ENCODE peak calls at places on chromosomes 7 and 10, in five cellular contexts. One of them, this sample, is unnamed.

GRCh38 chr10:5079836-5080235 is 14.4 kb upstream of the AKR1C3 start:
- DNase-seq in iPS DF 6.9: no peak
- DNase-seq in lower lobe of right lung: no peak
- DNase-seq in Caco-2: no peak
- DNase-seq in fibroblast of lung: no peak
- DNase-seq in this sample: no peak

GRCh38 chr10:5971315-5971832 is 6.0 kb downstream of the IL15RA start:
- DNase-seq in Caco-2: no peak
- DNase-seq in lower lobe of right lung: peak; percentile 47
- DNase-seq in iPS DF 6.9: no peak
- DNase-seq in fibroblast of lung: peak; percentile 31
- DNase-seq in this sample: no peak

GRCh38 chr10:91596821-91597396 is 36.0 kb downstream of the PPP1R3C start:
- DNase-seq in fibroblast of lung: peak; percentile 89
- DNase-seq in iPS DF 6.9: no peak
- DNase-seq in lower lobe of right lung: no peak
- DNase-seq in Caco-2: no peak
- DNase-seq in this sample: no peak

GRCh38 chr7:102279537-102280400 is 6.9 kb upstream of the SH2B2 start:
- DNase-seq in fibroblast of lung: peak; percentile 54
- DNase-seq in iPS DF 6.9: no peak
- DNase-seq in Caco-2: peak; percentile 79
- DNase-seq in lower lobe of right lung: no peak
- DNase-seq in this sample: peak; percentile 84

GRCh38 chr10:25297466-25297865 is 122.7 kb downstream of the GPR158 start:
- DNase-seq in Caco-2: no peak
- DNase-seq in lower lobe of right lung: no peak
- DNase-seq in fibroblast of lung: no peak
- DNase-seq in iPS DF 6.9: no peak
- DNase-seq in this sample: no peak

GRCh38 chr7:2631924-2632716 is at the start of gene TTYH3:
- DNase-seq in lower lobe of right lung: peak; percentile 71
- DNase-seq in fibroblast of lung: no peak
- DNase-seq in Caco-2: no peak
- DNase-seq in iPS DF 6.9: no peak
- DNase-seq in this sample: no peak

GRCh38 chr10:65377687-65378086 is 1548.1 kb upstream of the LRRTM3 start:
- DNase-seq in iPS DF 6.9: no peak
- DNase-seq in Caco-2: peak; percentile 12
- DNase-seq in fibroblast of lung: no peak
- DNase-seq in lower lobe of right lung: no peak
- DNase-seq in this sample: no peak

GRCh38 chr10:108852211-108852610 is 1071.1 kb downstream of the XPNPEP1 start:
- DNase-seq in iPS DF 6.9: no peak
- DNase-seq in Caco-2: no peak
- DNase-seq in fibroblast of lung: no peak
- DNase-seq in lower lobe of right lung: no peak
- DNase-seq in this sample: no peak

GRCh38 chr10:50929670-50930069 is 44.2 kb upstream of the A1CF start:
- DNase-seq in iPS DF 6.9: no peak
- DNase-seq in Caco-2: no peak
- DNase-seq in fibroblast of lung: no peak
- DNase-seq in lower lobe of right lung: no peak
- DNase-seq in this sample: no peak

GRCh38 chr10:103127241-103127640 is 65.8 kb downstream of the NT5C2 start:
- DNase-seq in fibroblast of lung: no peak
- DNase-seq in lower lobe of right lung: no peak
- DNase-seq in iPS DF 6.9: no peak
- DNase-seq in Caco-2: no peak
- DNase-seq in this sample: no peak

GRCh38 chr7:45185028-45185863 is 27.7 kb downstream of the RAMP3 start:
- DNase-seq in Caco-2: no peak
- DNase-seq in lower lobe of right lung: peak; percentile 20
- DNase-seq in fibroblast of lung: no peak
- DNase-seq in iPS DF 6.9: no peak
- DNase-seq in this sample: peak; percentile 5

GRCh38 chr10:56623064-56623463 is 262.0 kb upstream of the ZWINT start:
- DNase-seq in fibroblast of lung: no peak
- DNase-seq in lower lobe of right lung: no peak
- DNase-seq in iPS DF 6.9: no peak
- DNase-seq in Caco-2: no peak
- DNase-seq in this sample: no peak

GRCh38 chr7:46685051-46685450 is 764.0 kb upstream of the IGFBP3 start:
- DNase-seq in lower lobe of right lung: no peak
- DNase-seq in iPS DF 6.9: no peak
- DNase-seq in Caco-2: no peak
- DNase-seq in fibroblast of lung: no peak
- DNase-seq in this sample: no peak

GRCh38 chr7:98133621-98134266 is 27.1 kb downstream of the LMTK2 start:
- DNase-seq in iPS DF 6.9: no peak
- DNase-seq in Caco-2: no peak
- DNase-seq in fibroblast of lung: peak; percentile 8
- DNase-seq in lower lobe of right lung: no peak
- DNase-seq in this sample: no peak

GRCh38 chr7:33128631-33128989 is 754 bp upstream of the BBS9 start:
- DNase-seq in fibroblast of lung: no peak
- DNase-seq in iPS DF 6.9: no peak
- DNase-seq in lower lobe of right lung: no peak
- DNase-seq in Caco-2: no peak
- DNase-seq in this sample: no peak

GRCh38 chr10:79929409-79929904 is 19.4 kb downstream of the SFTPD start:
- DNase-seq in iPS DF 6.9: peak; percentile 79
- DNase-seq in lower lobe of right lung: peak; percentile 87
- DNase-seq in Caco-2: peak; percentile 73
- DNase-seq in fibroblast of lung: peak; percentile 68
- DNase-seq in this sample: peak; percentile 78

GRCh38 chr7:26653430-26653911 is 210.9 kb downstream of the SKAP2 start:
- DNase-seq in lower lobe of right lung: no peak
- DNase-seq in fibroblast of lung: no peak
- DNase-seq in Caco-2: no peak
- DNase-seq in iPS DF 6.9: no peak
- DNase-seq in this sample: no peak

GRCh38 chr10:118955531-118956252 is 73.8 kb upstream of the NANOS1 start:
- DNase-seq in iPS DF 6.9: no peak
- DNase-seq in lower lobe of right lung: no peak
- DNase-seq in fibroblast of lung: no peak
- DNase-seq in Caco-2: no peak
- DNase-seq in this sample: no peak

GRCh38 chr10:50648089-50648934 is 24.6 kb upstream of the SGMS1 start:
- DNase-seq in iPS DF 6.9: no peak
- DNase-seq in fibroblast of lung: no peak
- DNase-seq in Caco-2: no peak
- DNase-seq in lower lobe of right lung: no peak
- DNase-seq in this sample: no peak

GRCh38 chr10:60006046-60006445 is 99.7 kb upstream of the CCDC6 start:
- DNase-seq in lower lobe of right lung: no peak
- DNase-seq in fibroblast of lung: no peak
- DNase-seq in Caco-2: no peak
- DNase-seq in iPS DF 6.9: no peak
- DNase-seq in this sample: no peak

GRCh38 chr10:130300608-130301025 is 164.4 kb downstream of the GLRX3 start:
- DNase-seq in fibroblast of lung: peak; percentile 61
- DNase-seq in iPS DF 6.9: no peak
- DNase-seq in lower lobe of right lung: peak; percentile 73
- DNase-seq in Caco-2: no peak
- DNase-seq in this sample: peak; percentile 34

GRCh38 chr10:120424198-120424464 is 32.9 kb upstream of the PLPP4 start:
- DNase-seq in fibroblast of lung: no peak
- DNase-seq in Caco-2: no peak
- DNase-seq in iPS DF 6.9: no peak
- DNase-seq in lower lobe of right lung: no peak
- DNase-seq in this sample: no peak

GRCh38 chr10:93872776-93873175 is 21.0 kb upstream of the SLC35G1 start:
- DNase-seq in Caco-2: no peak
- DNase-seq in fibroblast of lung: peak; percentile 9
- DNase-seq in lower lobe of right lung: no peak
- DNase-seq in iPS DF 6.9: no peak
- DNase-seq in this sample: no peak

GRCh38 chr7:101172005-101172853 is 6.9 kb upstream of the VGF start:
- DNase-seq in Caco-2: no peak
- DNase-seq in fibroblast of lung: no peak
- DNase-seq in iPS DF 6.9: no peak
- DNase-seq in lower lobe of right lung: no peak
- DNase-seq in this sample: no peak

GRCh38 chr10:10914129-10914528 is 103.5 kb upstream of the CELF2 start:
- DNase-seq in fibroblast of lung: peak; percentile 23
- DNase-seq in lower lobe of right lung: no peak
- DNase-seq in Caco-2: no peak
- DNase-seq in iPS DF 6.9: no peak
- DNase-seq in this sample: no peak

GRCh38 chr7:26853788-26854393 is 10.5 kb downstream of the SKAP2 start:
- DNase-seq in fibroblast of lung: peak; percentile 87
- DNase-seq in Caco-2: peak; percentile 45
- DNase-seq in lower lobe of right lung: no peak
- DNase-seq in iPS DF 6.9: no peak
- DNase-seq in this sample: no peak

GRCh38 chr7:47721670-47722069 is 139.8 kb upstream of the TNS3 start:
- DNase-seq in iPS DF 6.9: no peak
- DNase-seq in lower lobe of right lung: no peak
- DNase-seq in fibroblast of lung: no peak
- DNase-seq in Caco-2: peak; percentile 21
- DNase-seq in this sample: no peak

GRCh38 chr7:82839063-82839462 is 323.6 kb downstream of the PCLO start:
- DNase-seq in lower lobe of right lung: no peak
- DNase-seq in iPS DF 6.9: no peak
- DNase-seq in Caco-2: no peak
- DNase-seq in fibroblast of lung: no peak
- DNase-seq in this sample: no peak

GRCh38 chr7:47217086-47217485 is 364.8 kb downstream of the TNS3 start:
- DNase-seq in fibroblast of lung: no peak
- DNase-seq in iPS DF 6.9: no peak
- DNase-seq in lower lobe of right lung: no peak
- DNase-seq in Caco-2: no peak
- DNase-seq in this sample: no peak

GRCh38 chr7:130988443-130988842 is 254.4 kb upstream of the KLF14 start:
- DNase-seq in iPS DF 6.9: no peak
- DNase-seq in Caco-2: no peak
- DNase-seq in lower lobe of right lung: no peak
- DNase-seq in fibroblast of lung: no peak
- DNase-seq in this sample: no peak

GRCh38 chr10:3471497-3471896 is 298.9 kb upstream of the PITRM1 start:
- DNase-seq in lower lobe of right lung: no peak
- DNase-seq in Caco-2: no peak
- DNase-seq in fibroblast of lung: no peak
- DNase-seq in iPS DF 6.9: no peak
- DNase-seq in this sample: no peak

GRCh38 chr10:3470191-3470590 is 297.6 kb upstream of the PITRM1 start:
- DNase-seq in Caco-2: no peak
- DNase-seq in fibroblast of lung: no peak
- DNase-seq in lower lobe of right lung: no peak
- DNase-seq in iPS DF 6.9: no peak
- DNase-seq in this sample: no peak

GRCh38 chr10:3468919-3469638 is 296.5 kb upstream of the PITRM1 start:
- DNase-seq in lower lobe of right lung: peak; percentile 67
- DNase-seq in fibroblast of lung: peak; percentile 99
- DNase-seq in Caco-2: peak; percentile 56
- DNase-seq in iPS DF 6.9: no peak
- DNase-seq in this sample: peak; percentile 76

GRCh38 chr10:3467052-3467906 is 294.7 kb upstream of the PITRM1 start:
- DNase-seq in iPS DF 6.9: no peak
- DNase-seq in lower lobe of right lung: peak; percentile 82
- DNase-seq in Caco-2: no peak
- DNase-seq in fibroblast of lung: peak; percentile 96
- DNase-seq in this sample: peak; percentile 85

GRCh38 chr10:3469639-3470020 is 297.0 kb upstream of the PITRM1 start:
- DNase-seq in iPS DF 6.9: no peak
- DNase-seq in Caco-2: no peak
- DNase-seq in fibroblast of lung: no peak
- DNase-seq in lower lobe of right lung: no peak
- DNase-seq in this sample: no peak
- H3K4me1 ChIP-seq in iPS DF 6.9: no peaks in the 10 kb centered on the region
- H3K4me1 ChIP-seq in Caco-2: peaks cover 27% of the 10 kb centered on the region
- H3K4me1 ChIP-seq in fibroblast of lung: peaks cover 28% of the 10 kb centered on the region
- H3K4me1 ChIP-seq in lower lobe of right lung: peaks cover 71% of the 10 kb centered on the region
- H3K4me1 ChIP-seq in this sample: peaks cover 42% of the 10 kb centered on the region

GRCh38 chr7:111735661-111736323 is 173.5 kb upstream of the IMMP2L start:
- DNase-seq in fibroblast of lung: peak; percentile 84
- DNase-seq in lower lobe of right lung: no peak
- DNase-seq in Caco-2: peak; percentile 72
- DNase-seq in iPS DF 6.9: no peak
- DNase-seq in this sample: no peak
- H3K9me3 ChIP-seq in fibroblast of lung: no peaks in the 10 kb centered on the region
- H3K9me3 ChIP-seq in lower lobe of right lung: no peaks in the 10 kb centered on the region
- H3K9me3 ChIP-seq in Caco-2: no peaks in the 10 kb centered on the region
- H3K9me3 ChIP-seq in iPS DF 6.9: no peaks in the 10 kb centered on the region
- H3K9me3 ChIP-seq in this sample: no peaks in the 10 kb centered on the region

GRCh38 chr10:77417806-77418205 is 219.8 kb downstream of the KCNMA1 start:
- DNase-seq in Caco-2: no peak
- DNase-seq in lower lobe of right lung: no peak
- DNase-seq in fibroblast of lung: no peak
- DNase-seq in iPS DF 6.9: no peak
- DNase-seq in this sample: no peak

GRCh38 chr10:77417359-77417758 is 220.2 kb downstream of the KCNMA1 start:
- DNase-seq in Caco-2: no peak
- DNase-seq in fibroblast of lung: no peak
- DNase-seq in lower lobe of right lung: no peak
- DNase-seq in iPS DF 6.9: no peak
- DNase-seq in this sample: no peak

GRCh38 chr10:77418211-77418640 is 219.4 kb downstream of the KCNMA1 start:
- DNase-seq in fibroblast of lung: no peak
- DNase-seq in Caco-2: no peak
- DNase-seq in iPS DF 6.9: no peak
- DNase-seq in lower lobe of right lung: no peak
- DNase-seq in this sample: no peak

GRCh38 chr10:77415311-77415960 is 222.2 kb downstream of the KCNMA1 start:
- DNase-seq in fibroblast of lung: no peak
- DNase-seq in Caco-2: no peak
- DNase-seq in lower lobe of right lung: no peak
- DNase-seq in iPS DF 6.9: no peak
- DNase-seq in this sample: no peak

GRCh38 chr10:77416327-77417135 is 221.1 kb downstream of the KCNMA1 start:
- DNase-seq in fibroblast of lung: peak; percentile 74
- DNase-seq in iPS DF 6.9: no peak
- DNase-seq in Caco-2: peak; percentile 25
- DNase-seq in lower lobe of right lung: no peak
- DNase-seq in this sample: no peak
- H3K4me1 ChIP-seq in fibroblast of lung: peaks cover 27% of the 10 kb centered on the region
- H3K4me1 ChIP-seq in iPS DF 6.9: no peaks in the 10 kb centered on the region
- H3K4me1 ChIP-seq in Caco-2: peaks cover 54% of the 10 kb centered on the region
- H3K4me1 ChIP-seq in lower lobe of right lung: peaks cover 11% of the 10 kb centered on the region
- H3K4me1 ChIP-seq in this sample: no peaks in the 10 kb centered on the region

DNA sequence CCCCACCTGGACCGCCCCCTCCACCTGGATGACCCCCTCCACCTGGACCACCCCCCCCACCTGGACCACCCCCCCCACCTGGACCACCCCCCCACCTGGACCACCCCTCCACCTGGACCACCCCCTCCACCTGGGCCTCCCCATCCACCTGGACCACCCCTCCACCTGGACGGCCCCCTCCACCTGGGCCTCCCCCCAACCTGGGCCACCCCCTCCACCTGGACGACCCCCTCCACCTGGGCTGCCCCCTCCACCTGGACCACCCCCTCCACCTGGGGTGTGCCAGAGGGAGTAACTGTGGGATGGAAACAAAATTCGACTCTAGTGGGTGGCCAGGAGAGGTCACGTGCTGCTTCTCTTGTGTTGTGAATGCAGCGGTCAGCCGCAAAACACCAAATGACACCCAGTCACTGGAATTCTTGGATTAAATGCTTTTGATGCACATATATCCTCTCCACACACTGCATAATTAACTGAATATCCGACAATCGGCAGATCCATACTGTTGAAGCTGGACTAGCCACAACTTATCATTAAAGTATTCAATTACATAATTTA is 316.7 kb downstream of the PTPRN2 start:
- DNase-seq in Caco-2: no peak
- DNase-seq in iPS DF 6.9: no peak
- DNase-seq in fibroblast of lung: no peak
- DNase-seq in lower lobe of right lung: no peak
- DNase-seq in this sample: no peak
- H3K9me3 ChIP-seq in Caco-2: no peaks in the 10 kb centered on the region
- H3K9me3 ChIP-seq in iPS DF 6.9: peaks cover 26% of the 10 kb centered on the region
- H3K9me3 ChIP-seq in fibroblast of lung: no peaks in the 10 kb centered on the region
- H3K9me3 ChIP-seq in lower lobe of right lung: no peaks in the 10 kb centered on the region
- H3K9me3 ChIP-seq in this sample: no peaks in the 10 kb centered on the region